ENCODE peak calls at places on chromosomes 4 and X, in seven cellular contexts. F, J, Z, N, U, L and O are unnamed samples.

GRCh38 chrX:77009691-77010090 is 437.5 kb upstream of the FGF16 start:
- DNase-seq in F (no peak), J (peak), Z (no peak), N (no peak), U (no peak), L (peak), O (peak)

GRCh38 chrX:19063030-19063429 is 59.2 kb downstream of the ADGRG2 start:
- DNase-seq in F (no peak), J (no peak), Z (no peak), N (no peak), U (no peak), L (peak), O (no peak)

GRCh38 chrX:22748093-22748999 is 251.4 kb upstream of the DDX53 start:
- DNase-seq in F (peak), J (peak), Z (peak), N (peak), U (no peak), L (peak), O (peak)

GRCh38 chr4:162984621-162985020 is 182.1 kb downstream of the NAF1 start:
- DNase-seq in F (no peak), J (no peak), Z (no peak), N (no peak), U (no peak), L (no peak), O (no peak)

GRCh38 chr4:43277003-43277402 is 384.5 kb downstream of the GRXCR1 start:
- DNase-seq in F (no peak), J (peak), Z (no peak), N (no peak), U (no peak), L (peak), O (no peak)

GRCh38 chr4:9384126-9384525 is 21.2 kb downstream of the USP17L30 start:
- DNase-seq in F (no peak), J (peak), Z (no peak), N (no peak), U (no peak), L (no peak), O (no peak)

GRCh38 chr4:138485498-138485897 is 243.3 kb upstream of the SLC7A11 start:
- DNase-seq in F (no peak), J (no peak), Z (no peak), N (no peak), U (no peak), L (no peak), O (no peak)

GRCh38 chr4:170652571-170652970 is 562.8 kb upstream of the AADAT start:
- DNase-seq in F (no peak), J (no peak), Z (no peak), N (no peak), U (no peak), L (peak), O (no peak)

GRCh38 chr4:3480528-3481112 is 17.5 kb downstream of the DOK7 start:
- DNase-seq in F (peak), J (peak), Z (peak), N (peak), U (peak), L (peak), O (peak)

GRCh38 chrX:148562846-148563245 is 62.4 kb downstream of the AFF2 start:
- DNase-seq in F (peak), J (no peak), Z (no peak), N (no peak), U (no peak), L (no peak), O (no peak)

GRCh38 chr4:51885371-51885770 is 42.4 kb downstream of the DCUN1D4 start:
- DNase-seq in F (no peak), J (no peak), Z (no peak), N (peak), U (no peak), L (peak), O (peak)

GRCh38 chrX:34288782-34289181 is 156.7 kb upstream of the FAM47A start:
- DNase-seq in F (no peak), J (no peak), Z (no peak), N (no peak), U (no peak), L (no peak), O (no peak)

GRCh38 chr4:76238236-76238635 is 13.3 kb upstream of the FAM47E start:
- DNase-seq in F (peak), J (no peak), Z (no peak), N (no peak), U (no peak), L (no peak), O (no peak)

GRCh38 chrX:118212817-118213183 is 96.2 kb upstream of the KLHL13 start:
- DNase-seq in F (no peak), J (no peak), Z (no peak), N (no peak), U (no peak), L (no peak), O (no peak)

GRCh38 chrX:12936947-12937346 is 30.5 kb downstream of the TLR8 start:
- DNase-seq in F (no peak), J (no peak), Z (no peak), N (no peak), U (no peak), L (no peak), O (no peak)

GRCh38 chrX:132414404-132414803 is 74.4 kb downstream of the MBNL3 start:
- DNase-seq in F (no peak), J (no peak), Z (no peak), N (no peak), U (no peak), L (no peak), O (no peak)

GRCh38 chrX:132413459-132413858 is 75.4 kb downstream of the MBNL3 start:
- DNase-seq in F (no peak), J (no peak), Z (no peak), N (no peak), U (no peak), L (no peak), O (peak)

GRCh38 chrX:132411310-132411977 is 77.4 kb downstream of the MBNL3 start:
- DNase-seq in F (no peak), J (no peak), Z (no peak), N (no peak), U (no peak), L (no peak), O (no peak)

GRCh38 chrX:132412208-132412607 is 76.6 kb downstream of the MBNL3 start:
- DNase-seq in F (no peak), J (no peak), Z (no peak), N (no peak), U (no peak), L (no peak), O (no peak)

GRCh38 chrX:132415012-132415411 is 73.8 kb downstream of the MBNL3 start:
- DNase-seq in F (no peak), J (no peak), Z (no peak), N (no peak), U (no peak), L (no peak), O (no peak)
- H3K4me3 ChIP-seq in F (no peak), J (no peak), Z (no peak), N (no peak), U (no peak), L (no peak), O (no peak)

DNA sequence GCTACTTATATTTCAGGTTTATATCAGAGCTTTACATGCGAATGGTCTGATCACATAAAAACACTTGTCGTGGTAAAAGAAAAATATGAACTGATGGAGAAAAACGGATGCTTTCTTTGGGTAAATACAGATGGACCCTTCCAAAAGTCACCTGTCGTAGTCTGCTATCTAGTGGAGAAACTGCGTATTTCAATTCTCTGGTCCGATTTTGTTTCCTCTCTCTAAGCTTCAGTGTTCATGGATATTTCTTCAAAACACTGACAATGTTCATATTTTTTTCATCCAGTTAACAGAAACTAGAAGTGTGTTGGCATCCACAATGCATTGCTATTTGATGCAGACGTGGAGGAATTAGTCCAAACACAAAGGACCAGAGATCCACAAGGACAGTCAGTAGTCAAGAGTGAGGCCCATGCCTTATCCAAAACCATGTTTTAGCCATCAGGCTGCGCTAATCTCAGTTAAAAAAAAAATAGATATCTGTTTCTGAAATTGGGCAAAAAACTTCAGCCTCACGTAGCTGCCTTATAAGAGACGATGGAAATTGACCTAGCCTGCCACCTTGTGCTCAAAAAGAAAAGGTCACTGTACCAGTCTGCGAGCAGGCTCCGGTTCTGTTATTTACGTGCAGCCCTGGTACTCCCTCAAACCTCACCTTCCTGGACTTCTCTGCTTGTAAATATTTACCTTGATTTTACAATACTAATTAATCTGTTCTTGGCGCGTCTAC is 16.0 kb downstream of the MEPE start:
- DNase-seq in F (peak), J (peak), Z (peak), N (peak), U (no peak), L (peak), O (peak)
- H3K4me3 ChIP-seq in F (no peak), J (peak), Z (no peak), N (no peak), U (peak), L (peak), O (no peak)

DNA sequence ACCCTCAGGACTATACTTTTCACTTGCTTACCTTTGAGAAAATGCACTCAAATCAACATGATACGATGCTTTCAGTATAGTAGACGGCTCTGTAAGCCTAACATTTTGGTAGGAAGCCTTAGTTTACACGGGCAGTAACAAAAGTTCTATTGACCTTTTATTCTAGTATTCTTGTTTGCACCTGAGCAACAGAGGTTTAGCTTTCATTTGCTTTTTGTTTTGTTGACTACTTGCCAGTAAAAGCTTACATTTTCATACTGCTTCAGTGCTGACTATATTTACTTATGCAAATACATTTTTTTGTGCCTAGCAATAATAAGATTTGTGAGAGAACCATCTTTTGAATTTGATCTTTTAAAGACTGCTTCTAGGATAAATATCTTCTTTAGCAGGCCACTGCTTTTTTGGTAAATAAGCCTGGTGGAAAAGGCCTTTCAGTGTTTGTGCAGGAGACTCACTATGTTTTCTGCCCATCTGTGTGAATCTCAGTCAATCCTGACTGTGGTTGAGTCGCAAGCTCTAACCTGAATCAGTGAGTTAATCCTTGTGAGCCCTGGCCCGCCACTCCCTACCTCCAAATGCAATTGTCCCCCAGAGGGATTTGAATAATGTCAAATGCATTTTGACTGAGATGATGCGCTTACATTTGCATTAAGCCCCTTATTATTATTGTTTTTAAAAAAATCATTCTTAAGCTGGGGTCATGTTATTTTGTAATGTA is 21.9 kb downstream of the FHIP1A start:
- DNase-seq in F (no peak), J (peak), Z (no peak), N (no peak), U (no peak), L (no peak), O (no peak)
- H3K4me3 ChIP-seq in F (no peak), J (no peak), Z (no peak), N (no peak), U (no peak), L (no peak), O (no peak)

GRCh38 chrX:24694825-24695224 is 1.1 kb downstream of the POLA1 start:
- DNase-seq in F (no peak), J (no peak), Z (no peak), N (peak), U (no peak), L (peak), O (no peak)
- H3K4me3 ChIP-seq in F (no peak), J (peak), Z (no peak), N (no peak), U (peak), L (peak), O (peak)

DNA sequence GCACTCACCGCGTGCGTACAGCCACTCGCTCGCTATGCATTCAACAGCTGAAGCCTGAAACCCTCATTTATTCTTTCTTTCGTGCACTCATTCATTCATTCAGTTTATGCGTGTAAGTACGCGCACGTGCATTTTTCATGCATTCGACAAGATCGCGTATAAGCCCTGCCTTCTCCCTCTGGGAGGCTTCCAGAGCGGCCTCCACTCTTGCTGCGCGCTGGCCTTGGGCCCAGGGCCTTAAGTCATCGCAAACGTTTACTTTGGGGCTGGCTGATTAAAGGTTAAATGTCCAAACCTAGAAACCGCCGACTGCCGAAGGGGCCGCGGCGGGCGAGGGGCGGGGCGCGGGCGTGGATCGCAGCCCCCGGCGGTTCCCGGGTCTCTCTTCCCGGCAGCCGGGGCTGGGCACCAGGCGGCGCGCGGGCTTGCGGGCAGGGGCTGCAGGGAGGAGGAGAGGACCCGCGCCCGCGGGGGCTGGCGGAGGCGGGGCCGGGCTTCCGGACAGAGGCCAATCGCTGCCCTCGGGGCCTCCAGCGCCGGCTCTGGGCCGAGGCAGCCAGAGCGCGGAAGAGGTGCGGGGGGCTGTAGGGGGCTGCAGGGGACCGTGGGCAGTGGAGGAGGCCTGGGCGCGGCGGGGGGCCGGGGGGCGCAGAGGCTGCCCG is at the start of gene GYG2:
- DNase-seq in F (peak), J (no peak), Z (peak), N (peak), U (no peak), L (peak), O (peak)
- H3K4me3 ChIP-seq in F (peak), J (no peak), Z (peak), N (peak), U (no peak), L (peak), O (peak)

DNA sequence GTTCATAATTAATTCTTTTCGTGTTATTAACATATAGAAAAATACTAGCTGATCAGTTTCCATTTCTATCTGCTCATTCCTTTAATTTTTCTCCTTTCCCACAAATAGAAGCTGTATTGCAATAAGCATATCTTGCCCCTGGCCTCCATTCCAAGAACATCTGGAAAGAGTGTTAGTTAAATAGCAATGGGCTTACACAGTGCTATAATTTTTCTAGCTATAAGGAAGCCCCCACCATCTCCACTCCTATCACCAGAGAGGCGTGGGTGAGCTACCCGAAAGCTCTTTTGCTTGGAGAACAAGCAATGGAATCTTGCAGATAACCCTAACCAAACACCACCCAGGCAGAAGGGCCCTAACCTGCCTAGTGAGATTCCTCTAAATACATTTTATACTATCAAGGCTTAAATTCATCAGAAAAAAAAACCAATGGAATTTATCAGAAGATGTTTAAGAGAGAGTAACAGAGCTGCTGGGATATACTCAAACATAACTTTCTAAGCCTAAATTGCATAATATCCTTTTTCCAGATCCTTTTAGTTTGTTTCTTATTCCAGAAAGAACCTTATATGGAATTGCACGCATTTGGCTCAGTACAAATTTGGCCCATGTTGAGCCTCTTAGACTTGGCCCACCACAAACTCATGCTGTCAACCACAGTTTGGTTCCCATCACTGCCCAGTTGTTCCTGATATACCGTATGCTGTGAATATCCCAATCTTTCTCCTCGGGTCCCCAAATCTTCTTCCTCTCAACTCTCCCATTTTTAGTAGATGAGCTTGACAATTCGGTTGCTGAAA is 91.6 kb upstream of the PLAC1 start:
- DNase-seq in F (no peak), J (no peak), Z (no peak), N (peak), U (no peak), L (no peak), O (no peak)
- H3K4me3 ChIP-seq in F (no peak), J (no peak), Z (no peak), N (no peak), U (no peak), L (no peak), O (no peak)

GRCh38 chr4:144357970-144358369 is 217.5 kb upstream of the GYPA start:
- DNase-seq in F (no peak), J (no peak), Z (no peak), N (no peak), U (no peak), L (no peak), O (no peak)

GRCh38 chr4:144353240-144353639 is 212.7 kb upstream of the GYPA start:
- DNase-seq in F (no peak), J (peak), Z (no peak), N (no peak), U (no peak), L (no peak), O (no peak)

GRCh38 chr4:144360394-144360793 is 219.9 kb upstream of the GYPA start:
- DNase-seq in F (no peak), J (no peak), Z (no peak), N (no peak), U (no peak), L (no peak), O (no peak)

GRCh38 chr4:144355809-144356757 is 215.6 kb upstream of the GYPA start:
- DNase-seq in F (peak), J (peak), Z (peak), N (peak), U (no peak), L (peak), O (peak)

DNA sequence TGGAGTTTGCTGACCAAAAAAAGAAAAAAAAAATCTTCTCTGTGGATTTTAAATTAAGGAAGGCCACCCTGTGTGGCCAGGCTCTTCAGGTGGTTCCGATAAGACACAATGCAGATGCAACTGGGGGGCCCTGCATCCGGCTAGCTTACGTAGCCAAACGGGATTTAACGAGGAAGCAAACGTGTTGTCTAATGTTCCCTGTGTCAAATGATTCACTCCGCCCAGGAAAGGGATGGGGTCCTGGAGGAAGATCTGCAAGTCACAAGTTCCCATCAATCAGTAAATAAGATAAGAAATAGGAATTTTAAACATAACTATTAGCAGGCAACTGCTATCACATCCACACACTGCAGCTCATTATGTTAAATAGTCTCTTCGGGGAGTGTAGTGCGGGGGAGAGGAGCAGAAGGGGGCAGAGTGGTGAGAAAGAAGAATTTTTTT is 216.4 kb upstream of the GYPA start:
- DNase-seq in F (no peak), J (no peak), Z (no peak), N (peak), U (no peak), L (no peak), O (peak)
- H3K4me3 ChIP-seq in F (no peak), J (no peak), Z (no peak), N (no peak), U (no peak), L (no peak), O (no peak)

DNA sequence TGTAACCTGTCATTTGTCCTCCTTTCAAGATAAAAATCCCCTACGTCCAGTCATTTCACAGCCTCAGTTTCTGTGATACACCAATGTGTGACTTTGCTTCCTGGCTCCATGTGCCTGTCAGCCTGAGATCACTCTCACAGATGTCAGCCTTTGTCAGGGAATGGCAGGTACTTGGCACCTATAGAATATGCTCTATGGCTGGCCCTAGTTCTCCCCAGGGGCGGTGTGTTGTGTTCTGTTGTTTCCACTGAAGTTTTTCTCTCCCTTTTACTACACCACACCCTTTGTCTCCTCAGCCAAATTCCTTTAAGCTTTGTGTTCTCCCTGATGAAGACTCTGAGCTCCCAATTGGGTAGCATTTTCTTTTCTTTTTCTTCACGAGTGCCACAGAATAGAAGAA is 81.7 kb downstream of the ALPK1 start:
- DNase-seq in F (no peak), J (no peak), Z (no peak), N (no peak), U (no peak), L (peak), O (no peak)
- H3K4me3 ChIP-seq in F (no peak), J (no peak), Z (no peak), N (no peak), U (peak), L (no peak), O (peak)